ENCODE peak calls at places on chromosomes 1 and 21, in seven cellular contexts. N, J, X, E, C, Q and D are unnamed samples.

GRCh38 chr1:114956570-114956969 is 73.1 kb upstream of the TSHB start:
- DNase-seq in Q (peak; percentile 26), J (no peak), N (peak; percentile 70), C (no peak), E (no peak), X (no peak), D (no peak)

GRCh38 chr1:171506525-171507304 is 21.4 kb downstream of the PRRC2C start:
- DNase-seq in C (no peak), J (no peak), E (no peak), X (no peak), N (no peak), Q (no peak), D (no peak)

GRCh38 chr21:42905195-42905594 is 12.1 kb downstream of the NDUFV3 start:
- DNase-seq in C (no peak), J (no peak), N (no peak), X (no peak), Q (no peak), E (no peak), D (no peak)

GRCh38 chr1:5709461-5709860 is 282.8 kb downstream of the NPHP4 start:
- DNase-seq in Q (no peak), N (no peak), X (no peak), E (no peak), J (no peak), C (no peak), D (no peak)

GRCh38 chr1:31633117-31633516 is 11.6 kb downstream of the PEF1 start:
- DNase-seq in C (peak; percentile 53), Q (no peak), J (no peak), N (peak; percentile 50), E (no peak), X (no peak), D (peak; percentile 22)

GRCh38 chr1:84700065-84700464 is 9.8 kb upstream of the SSX2IP start:
- DNase-seq in J (no peak), N (no peak), X (no peak), C (no peak), E (no peak), Q (no peak), D (no peak)

GRCh38 chr1:30444850-30445249 is 278.5 kb downstream of the MATN1 start:
- DNase-seq in Q (no peak), J (no peak), N (no peak), E (no peak), X (no peak), C (no peak), D (no peak)

GRCh38 chr1:93471911-93472310 is 24.0 kb downstream of the FNBP1L start:
- DNase-seq in E (no peak), N (no peak), Q (peak; percentile 69), X (no peak), C (no peak), J (no peak), D (no peak)

GRCh38 chr21:37079211-37079824 is 6.3 kb downstream of the TTC3 start:
- DNase-seq in E (no peak), N (peak; percentile 37), C (no peak), Q (no peak), X (no peak), J (no peak), D (no peak)

GRCh38 chr1:199945591-199945990 is 81.9 kb upstream of the NR5A2 start:
- DNase-seq in E (no peak), X (no peak), N (peak; percentile 76), Q (no peak), C (no peak), J (no peak), D (no peak)

GRCh38 chr1:161200992-161201827 is 957 bp upstream of the NDUFS2 start:
- DNase-seq in J (no peak), E (no peak), N (peak; percentile 49), C (peak; percentile 49), X (peak; percentile 55), Q (peak; percentile 97), D (no peak)

GRCh38 chr1:161201828-161202712 is at the start of gene NDUFS2:
- DNase-seq in Q (peak; percentile 100), C (peak; percentile 99), E (peak; percentile 93), N (peak; percentile 99), X (peak; percentile 99), J (peak; percentile 94), D (peak; percentile 94)

GRCh38 chr1:161207173-161207572 is 5.0 kb downstream of the NDUFS2 start:
- DNase-seq in J (no peak), E (no peak), C (no peak), Q (peak; percentile 93), N (no peak), X (peak; percentile 39), D (no peak)

GRCh38 chr1:161209790-161210409 is 5.2 kb upstream of the FCER1G start:
- DNase-seq in N (peak; percentile 76), X (peak; percentile 78), E (no peak), Q (peak; percentile 77), J (peak; percentile 57), C (peak; percentile 80), D (peak; percentile 90)

GRCh38 chr1:161206411-161207140 is 4.4 kb downstream of the NDUFS2 start:
- DNase-seq in C (no peak), X (no peak), J (no peak), E (no peak), Q (peak; percentile 80), N (no peak), D (no peak)
- H3K4me3 ChIP-seq in C (no peak overlapping the region), X (no peak overlapping the region), J (no peak overlapping the region), E (peak overlapping the region; percentile 29), Q (no peak overlapping the region), N (no peak overlapping the region), D (no peak overlapping the region)

GRCh38 chr1:182305861-182306260 is 85.7 kb downstream of the GLUL start:
- DNase-seq in C (no peak), X (no peak), N (no peak), J (no peak), E (no peak), Q (no peak), D (no peak)

GRCh38 chr1:182301467-182302198 is 90.0 kb downstream of the GLUL start:
- DNase-seq in C (peak; percentile 40), X (peak; percentile 27), E (no peak), N (peak; percentile 50), Q (peak; percentile 45), J (no peak), D (no peak)

GRCh38 chr1:182301026-182301436 is 90.6 kb downstream of the GLUL start:
- DNase-seq in E (no peak), Q (no peak), X (no peak), J (no peak), N (no peak), C (no peak), D (no peak)

GRCh38 chr1:182303778-182304177 is 87.8 kb downstream of the GLUL start:
- DNase-seq in Q (no peak), E (no peak), J (no peak), N (no peak), X (no peak), C (no peak), D (no peak)

GRCh38 chr1:182304218-182305016 is 87.2 kb downstream of the GLUL start:
- DNase-seq in Q (no peak), E (no peak), X (no peak), N (no peak), C (no peak), J (no peak), D (no peak)
- H3K4me3 ChIP-seq in Q (no peak overlapping the region), E (no peak overlapping the region), X (no peak overlapping the region), N (no peak overlapping the region), C (no peak overlapping the region), J (no peak overlapping the region), D (no peak overlapping the region)

DNA sequence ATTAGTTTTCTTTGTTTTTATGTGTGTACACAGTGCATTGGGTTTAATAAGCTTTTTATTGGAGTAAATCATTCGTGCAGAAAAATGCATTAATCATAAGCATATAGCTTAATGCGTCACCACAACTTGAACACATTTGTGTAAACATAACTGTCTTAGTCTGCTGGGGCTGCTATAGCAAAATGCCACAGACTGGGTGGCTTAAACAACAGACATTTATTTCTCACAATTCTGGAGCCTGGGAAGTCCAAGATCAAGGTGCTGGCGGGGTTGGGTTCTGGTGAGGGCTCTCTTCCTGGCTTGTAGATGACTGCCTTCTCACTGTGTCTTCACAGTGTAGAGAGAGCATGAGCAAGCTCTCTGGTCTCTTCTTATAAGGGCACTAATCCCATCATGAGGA is 17.6 kb upstream of the SLC6A9 start:
- DNase-seq in X (no peak), C (no peak), E (no peak), J (no peak), N (peak; percentile 76), Q (peak; percentile 58), D (no peak)
- H3K4me3 ChIP-seq in X (no peak overlapping the region), C (no peak overlapping the region), E (no peak overlapping the region), J (no peak overlapping the region), N (no peak overlapping the region), Q (peak overlapping the region; percentile 32), D (peak overlapping the region; percentile 34)

DNA sequence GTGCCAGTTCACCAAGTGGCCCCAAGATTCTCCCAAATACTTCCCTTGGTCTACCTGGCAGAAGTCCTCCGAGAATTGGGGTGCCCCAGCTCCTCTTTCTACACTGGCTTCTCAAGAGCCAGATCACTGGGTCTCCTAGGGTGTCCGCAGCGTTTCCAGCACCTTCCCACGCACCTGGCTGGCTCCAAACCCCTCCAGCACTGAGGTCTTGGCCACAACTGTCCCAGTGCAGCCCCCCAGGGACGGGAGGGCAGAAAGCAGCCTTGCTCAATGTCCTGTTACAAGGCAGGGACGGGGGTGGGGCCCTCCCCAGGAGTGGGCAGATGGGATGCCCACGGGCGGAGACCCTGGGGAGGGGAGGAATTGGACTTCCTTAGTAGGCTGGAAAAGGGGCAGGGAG is 1.1 kb downstream of the ECE1 start:
- DNase-seq in E (no peak), J (no peak), N (no peak), X (no peak), C (no peak), Q (no peak), D (no peak)
- H3K4me3 ChIP-seq in E (peak overlapping the region; percentile 82), J (peak overlapping the region; percentile 81), N (peak overlapping the region; percentile 66), X (no peak overlapping the region), C (peak overlapping the region; percentile 60), Q (peak overlapping the region; percentile 59), D (peak overlapping the region; percentile 63)

DNA sequence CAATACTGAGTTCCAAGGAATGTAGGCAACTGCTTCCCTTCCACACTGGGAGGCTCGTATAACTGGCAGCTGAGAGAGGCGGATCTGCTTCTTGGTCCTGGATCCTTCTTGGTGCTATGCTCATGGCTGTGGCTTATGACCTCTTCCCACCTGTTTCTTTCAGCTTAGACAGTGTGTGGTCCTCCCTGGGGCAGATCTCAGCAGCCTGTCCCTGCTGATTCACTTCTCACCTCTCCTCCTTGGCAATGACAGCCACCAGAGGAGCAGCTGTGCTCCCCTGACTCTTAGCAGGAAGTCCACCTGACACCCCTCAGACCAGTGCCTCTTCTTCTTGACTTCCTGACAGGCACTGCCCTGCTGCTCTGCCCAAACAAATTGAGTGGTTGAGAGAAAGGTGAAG is 75.1 kb upstream of the PTGFRN start:
- DNase-seq in J (no peak), N (no peak), E (no peak), X (no peak), Q (no peak), C (no peak), D (no peak)
- H3K4me3 ChIP-seq in J (no peak overlapping the region), N (no peak overlapping the region), E (no peak overlapping the region), X (no peak overlapping the region), Q (no peak overlapping the region), C (no peak overlapping the region), D (no peak overlapping the region)